ENCODE peak calls at places on chromosomes 13 and 19, in nine cellular contexts. H is hepatocyte; S is mammary epithelial cell; I is aorta; C is CD4-positive, CD25-positive, alpha-beta regulatory T cell; B is ovary; Q is cardiac muscle cell; P is mesenchymal stem cell; Y is spleen. G is an unnamed sample.

GRCh38 chr13:43058318-43058674 is 34.9 kb downstream of the DNAJC15 start:
- DNase-seq in C (no peak), I (no peak), P (peak; percentile 48), Y (no peak), S (peak; percentile 92), Q (peak; percentile 66), B (no peak), H (peak; percentile 39), G (peak; percentile 79)

GRCh38 chr13:61148691-61149332 is 266.8 kb downstream of the PCDH20 start:
- DNase-seq in Q (peak; percentile 46), P (peak; percentile 1), C (no peak), H (no peak), S (no peak), I (no peak), B (no peak), Y (no peak), G (peak; percentile 43)

GRCh38 chr13:113781571-113781970 is 22.5 kb downstream of the TMEM255B start:
- DNase-seq in H (no peak), Q (no peak), P (no peak), Y (no peak), C (no peak), B (no peak), I (no peak), S (peak; percentile 75), G (no peak)

GRCh38 chr19:15379996-15380647 is 535 bp upstream of the AKAP8 start:
- DNase-seq in H (peak; percentile 75), I (no peak), P (peak; percentile 51), Y (no peak), B (no peak), Q (peak; percentile 52), C (no peak), S (peak; percentile 69), G (peak; percentile 68)

GRCh38 chr13:43132911-43133310 is 109.5 kb downstream of the DNAJC15 start:
- DNase-seq in B (no peak), C (no peak), H (no peak), S (no peak), I (no peak), Q (no peak), P (no peak), Y (no peak), G (peak; percentile 70)

GRCh38 chr19:10872551-10873107 is 1.3 kb downstream of the CARM1 start:
- DNase-seq in Y (no peak), I (no peak), S (no peak), C (peak; percentile 12), P (no peak), Q (no peak), H (no peak), B (no peak), G (no peak)

GRCh38 chr13:112859817-112860190 is 109.2 kb upstream of the MCF2L start:
- DNase-seq in I (no peak), Q (peak; percentile 50), S (no peak), Y (peak; percentile 76), P (peak; percentile 29), C (no peak), B (no peak), H (no peak), G (no peak)

GRCh38 chr19:23998568-23998967 is 83.9 kb downstream of the ZNF726 start:
- DNase-seq in I (no peak), B (no peak), P (no peak), Q (no peak), H (no peak), S (no peak), C (no peak), Y (no peak), G (no peak)

GRCh38 chr19:5369962-5370367 is 29.4 kb upstream of the PTPRS start:
- DNase-seq in S (no peak), Q (peak; percentile 50), H (peak; percentile 60), P (peak; percentile 14), B (no peak), C (peak; percentile 8), I (no peak), Y (peak; percentile 77), G (peak; percentile 68)

GRCh38 chr13:80339578-80339840 is 1.4 kb downstream of the SPRY2 start:
- DNase-seq in S (no peak), Y (no peak), H (no peak), I (no peak), P (no peak), C (no peak), B (no peak), Q (no peak), G (peak; percentile 61)

GRCh38 chr13:112759834-112760233 is 70.0 kb downstream of the ATP11A start:
- DNase-seq in Q (no peak), B (no peak), Y (peak; percentile 24), I (no peak), C (no peak), S (no peak), H (no peak), P (no peak), G (no peak)

GRCh38 chr19:19788015-19788414 is 33.5 kb downstream of the ZNF506 start:
- DNase-seq in C (no peak), S (no peak), B (no peak), P (no peak), Y (no peak), Q (no peak), H (no peak), I (no peak), G (no peak)

GRCh38 chr19:1487576-1488281 is 2.4 kb downstream of the PCSK4 start:
- DNase-seq in C (no peak), Y (peak; percentile 78), H (no peak), B (no peak), Q (no peak), P (no peak), I (no peak), S (no peak), G (no peak)

GRCh38 chr19:15454371-15454800 is 4.6 kb upstream of the WIZ start:
- DNase-seq in B (peak; percentile 55), I (no peak), Y (no peak), Q (no peak), S (no peak), P (no peak), C (no peak), H (no peak), G (no peak)

GRCh38 chr13:28059214-28059613 is 41.2 kb downstream of the FLT3 start:
- DNase-seq in I (no peak), H (peak; percentile 17), S (peak; percentile 16), Y (no peak), B (no peak), Q (peak; percentile 33), C (peak; percentile 11), P (peak; percentile 23), G (peak; percentile 60)

GRCh38 chr19:18456974-18457373 is 19.0 kb upstream of the ISYNA1 start:
- DNase-seq in C (no peak), Y (no peak), H (no peak), I (peak; percentile 81), S (no peak), B (peak; percentile 62), Q (no peak), P (no peak), G (no peak)
- H3K27ac ChIP-seq in C (no peak overlapping the region), Y (no peak overlapping the region), H (no peak overlapping the region), I (no peak overlapping the region), S (no peak overlapping the region), B (peak overlapping the region; percentile 25), Q (no peak overlapping the region), P (no peak overlapping the region), G (no peak overlapping the region)

DNA sequence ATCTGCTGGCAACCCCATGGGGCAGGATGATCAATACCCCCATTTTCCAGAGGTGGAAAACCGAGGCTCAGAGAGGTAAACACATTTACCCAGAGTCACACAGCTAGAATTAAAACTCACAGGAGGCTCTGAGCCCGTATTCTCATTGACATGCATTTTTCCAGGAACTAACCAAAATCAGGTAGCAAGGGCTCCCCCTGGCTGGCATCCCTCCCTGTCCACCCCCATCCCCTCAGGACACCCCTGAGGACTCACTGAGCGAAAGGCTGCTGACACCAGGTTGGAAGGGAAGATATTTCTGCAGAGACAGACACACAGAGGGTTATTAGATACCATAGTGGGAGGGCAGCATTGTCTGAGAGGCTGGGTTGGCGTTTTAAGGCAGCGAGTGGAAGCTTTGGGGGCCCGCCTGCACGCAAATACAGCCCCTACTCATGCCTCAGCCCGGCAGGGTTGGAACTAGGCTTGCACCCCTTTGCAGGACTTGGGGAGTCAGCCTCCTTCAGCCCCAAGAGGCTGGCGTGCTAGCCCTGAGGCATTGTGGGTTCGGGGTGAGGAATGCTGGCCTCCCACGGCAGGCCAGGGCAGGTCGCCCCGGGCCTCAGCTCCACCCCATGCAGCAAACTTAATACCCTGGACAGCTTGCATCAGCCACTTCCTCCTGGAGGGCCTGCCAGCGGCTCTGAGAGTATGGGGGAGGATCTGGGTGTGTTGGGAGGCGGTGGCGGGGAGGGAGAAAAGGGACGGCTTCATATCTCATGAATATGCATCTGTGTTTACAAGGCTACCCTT is 3.9 kb downstream of the SLC1A5 start:
- DNase-seq in Q (peak; percentile 95), I (peak; percentile 81), H (peak; percentile 84), Y (peak; percentile 90), B (peak; percentile 74), P (peak; percentile 93), C (no peak), S (peak; percentile 95), G (peak; percentile 70)
- H3K4me3 ChIP-seq in Q (no peak overlapping the region), I (no peak overlapping the region), H (no peak overlapping the region), Y (peak overlapping the region; percentile 73), B (peak overlapping the region; percentile 23), P (no peak overlapping the region), C (peak overlapping the region; percentile 85), S (peak overlapping the region; percentile 87), G (peak overlapping the region; percentile 32)

DNA sequence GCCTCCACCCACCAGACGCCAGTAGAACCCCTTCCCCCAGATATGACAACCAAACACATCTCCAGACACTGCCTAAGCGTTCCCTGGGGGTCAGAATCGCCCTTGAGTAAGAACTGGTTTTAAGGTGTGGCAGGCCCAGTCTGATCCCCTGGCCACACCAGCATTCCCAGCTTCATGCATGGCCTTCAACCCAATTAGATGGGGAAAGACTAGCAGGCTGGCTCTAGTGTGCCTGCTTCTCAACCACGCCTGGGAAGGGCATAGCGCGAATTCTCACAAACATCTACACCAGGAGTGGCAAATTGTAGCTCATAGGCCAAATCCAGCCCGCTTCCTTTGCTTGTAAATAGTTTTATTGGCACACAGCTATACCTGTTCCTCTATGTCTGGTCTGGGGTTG is 13.6 kb downstream of the HAUS8 start:
- DNase-seq in S (no peak), B (no peak), C (no peak), H (no peak), Q (no peak), P (no peak), I (no peak), Y (no peak), G (no peak)
- H3K27ac ChIP-seq in S (no peak overlapping the region), B (no peak overlapping the region), C (no peak overlapping the region), H (no peak overlapping the region), Q (no peak overlapping the region), P (no peak overlapping the region), I (no peak overlapping the region), Y (no peak overlapping the region), G (no peak overlapping the region)

GRCh38 chr13:106471957-106472543 is 63.4 kb downstream of the EFNB2 start:
- DNase-seq in H (peak; percentile 94), B (peak; percentile 32), P (peak; percentile 89), I (peak; percentile 72), S (peak; percentile 100), Y (no peak), C (no peak), Q (peak; percentile 84), G (peak; percentile 35)

GRCh38 chr13:106472621-106473020 is 62.8 kb downstream of the EFNB2 start:
- DNase-seq in I (no peak), H (no peak), Y (no peak), C (no peak), B (no peak), S (peak; percentile 79), Q (no peak), P (no peak), G (no peak)

GRCh38 chr13:106474906-106475305 is 60.6 kb downstream of the EFNB2 start:
- DNase-seq in H (peak; percentile 32), Q (no peak), I (no peak), S (no peak), Y (no peak), C (no peak), B (no peak), P (no peak), G (no peak)

GRCh38 chr13:106475852-106476251 is 59.6 kb downstream of the EFNB2 start:
- DNase-seq in C (no peak), Q (no peak), Y (no peak), B (no peak), H (peak; percentile 53), I (no peak), P (no peak), S (no peak), G (no peak)

GRCh38 chr13:106473174-106473573 is 62.3 kb downstream of the EFNB2 start:
- DNase-seq in C (no peak), Y (no peak), H (no peak), Q (no peak), I (no peak), S (no peak), P (no peak), B (no peak), G (no peak)
- H3K4me3 ChIP-seq in C (no peak overlapping the region), Y (no peak overlapping the region), H (no peak overlapping the region), Q (no peak overlapping the region), I (no peak overlapping the region), S (no peak overlapping the region), P (no peak overlapping the region), B (no peak overlapping the region), G (no peak overlapping the region)